ENCODE peak calls at places on chromosome 1, in ten cellular contexts. R is stimulated activated CD4-positive, alpha-beta T cell treated with anti-CD3 and anti-CD28 coated beads, Interleukin-4, amount 100 ng/mL, for 24 hours; O is CD8-positive, alpha-beta memory T cell; Y is NCI-H1092; L is nucleus accumbens; E is activated CD4-positive, alpha-beta T cell treated with anti-CD3 and anti-CD28 coated beads, Interleukin-2, amount 50 U/mL, for 1 hour; A is naive B cell; K is heart left ventricle; Q is kidney; C is progenitor cell of endocrine pancreas. F is an unnamed sample.

GRCh38 chr1:62396871-62397270 is 40.0 kb upstream of the USP1 start:
- DNase-seq in R (no peak), O (no peak), Y (no peak), L (no peak), E (no peak), A (no peak), K (no peak), Q (no peak), C (no peak), F (no peak)

GRCh38 chr1:39825432-39825941 is 36.8 kb upstream of the BMP8B start:
- DNase-seq in R (no peak), O (no peak), Y (no peak), L (no peak), E (no peak), A (no peak), K (no peak), Q (peak; percentile 51), C (no peak), F (no peak)

GRCh38 chr1:71054791-71055190 is 7.2 kb upstream of the PTGER3 start:
- DNase-seq in R (no peak), O (no peak), Y (no peak), L (no peak), E (no peak), A (no peak), K (no peak), Q (no peak), C (no peak), F (no peak)

GRCh38 chr1:97304366-97304765 is 582.8 kb downstream of the PTBP2 start:
- DNase-seq in R (no peak), O (no peak), Y (no peak), L (no peak), E (no peak), A (no peak), K (no peak), Q (no peak), C (no peak), F (no peak)

GRCh38 chr1:177164380-177165068 is at the start of gene ASTN1:
- DNase-seq in R (no peak), O (no peak), Y (peak; percentile 61), L (peak; percentile 8), E (no peak), A (no peak), K (no peak), Q (peak; percentile 57), C (no peak), F (peak; percentile 76)

GRCh38 chr1:117436528-117436927 is 69.3 kb downstream of the MAN1A2 start:
- DNase-seq in R (no peak), O (no peak), Y (no peak), L (no peak), E (no peak), A (no peak), K (no peak), Q (no peak), C (no peak), F (no peak)

GRCh38 chr1:26127235-26128163 is 15.9 kb downstream of the PDIK1L start:
- DNase-seq in R (no peak), O (no peak), Y (no peak), L (no peak), E (no peak), A (no peak), K (no peak), Q (no peak), C (no peak), F (no peak)

GRCh38 chr1:17880429-17880828 is 125.3 kb downstream of the ACTL8 start:
- DNase-seq in R (no peak), O (no peak), Y (no peak), L (no peak), E (no peak), A (no peak), K (no peak), Q (peak; percentile 11), C (no peak), F (no peak)

GRCh38 chr1:184685116-184685515 is 69.5 kb downstream of the EDEM3 start:
- DNase-seq in R (no peak), O (no peak), Y (no peak), L (no peak), E (no peak), A (no peak), K (no peak), Q (no peak), C (no peak), F (no peak)